ENCODE peak calls at places on chromosomes 11 and 22, in eight cellular contexts. D is aorta; K is IMR-90; H is stimulated activated CD8-positive, alpha-beta memory T cell treated with anti-CD3 and anti-CD28 coated beads, Interleukin-7, amount 100 ng/mL, for 24 hours; Z is AG20443; U is CD4-positive, CD25-positive, alpha-beta regulatory T cell; Q is stimulated activated CD4-positive, alpha-beta T cell treated with anti-CD3 and anti-CD28 coated beads, Interleukin-4, amount 100 ng/mL, for 48 hours; R is SK-N-SH. T is an unnamed sample.

GRCh38 chr22:20508815-20509271 is 1.4 kb downstream of the MED15 start:
- DNase-seq in K (no peak), Q (no peak), R (no peak), Z (no peak), H (no peak), U (no peak), D (no peak), T (peak; percentile 14)

GRCh38 chr11:856397-856796 is 13.7 kb downstream of the TSPAN4 start:
- DNase-seq in Q (no peak), Z (no peak), D (no peak), K (no peak), R (peak; percentile 79), H (no peak), U (no peak), T (no peak)

GRCh38 chr11:36407360-36407759 is 102.7 kb downstream of the TRAF6 start:
- DNase-seq in R (no peak), U (no peak), H (no peak), K (no peak), Q (no peak), D (no peak), Z (no peak), T (no peak)

GRCh38 chr11:36130401-36130800 is 158.8 kb downstream of the COMMD9 start:
- DNase-seq in Z (no peak), R (no peak), Q (no peak), U (no peak), K (peak; percentile 77), D (no peak), H (no peak), T (no peak)

GRCh38 chr11:35354644-35355043 is 64.7 kb downstream of the SLC1A2 start:
- DNase-seq in H (no peak), Z (peak; percentile 69), Q (no peak), D (no peak), R (no peak), U (no peak), K (peak; percentile 38), T (no peak)

GRCh38 chr11:107017433-107018227 is 646 bp downstream of the GUCY1A2 start:
- DNase-seq in K (no peak), H (no peak), Q (peak; percentile 10), Z (peak; percentile 67), U (no peak), R (peak; percentile 80), D (peak; percentile 62), T (peak; percentile 11)

GRCh38 chr11:114399490-114399889 is 821 bp downstream of the C11orf71 start:
- DNase-seq in U (no peak), Q (no peak), Z (no peak), D (no peak), R (peak; percentile 12), K (no peak), H (no peak), T (no peak)

GRCh38 chr22:42933783-42934144 is 76.7 kb upstream of the ARFGAP3 start:
- DNase-seq in Q (no peak), K (peak; percentile 97), R (no peak), H (no peak), D (no peak), U (no peak), Z (peak; percentile 84), T (no peak)

GRCh38 chr22:32059426-32059825 is 16.4 kb downstream of the SLC5A1 start:
- DNase-seq in R (no peak), H (no peak), U (no peak), D (no peak), Z (no peak), K (no peak), Q (no peak), T (no peak)

GRCh38 chr11:117839936-117840813 is 15.6 kb upstream of the FXYD2 start:
- DNase-seq in K (no peak), Z (no peak), U (no peak), Q (no peak), H (no peak), D (no peak), R (no peak), T (no peak)

GRCh38 chr11:8097926-8098325 is 16.9 kb downstream of the TUB start:
- DNase-seq in H (no peak), Z (no peak), K (no peak), R (no peak), Q (no peak), U (no peak), D (no peak), T (no peak)

GRCh38 chr11:1943977-1944376 is 3.2 kb upstream of the MRPL23 start:
- DNase-seq in H (no peak), D (peak; percentile 43), K (peak; percentile 5), U (no peak), Q (no peak), R (no peak), Z (peak; percentile 9), T (no peak)

GRCh38 chr22:28429711-28430110 is 249.9 kb downstream of the TTC28 start:
- DNase-seq in K (no peak), Z (peak; percentile 31), D (no peak), H (no peak), U (no peak), R (no peak), Q (no peak), T (no peak)

GRCh38 chr11:119236891-119237290 is 30.8 kb downstream of the CBL start:
- DNase-seq in U (no peak), K (peak; percentile 84), D (no peak), Q (no peak), R (no peak), H (no peak), Z (no peak), T (no peak)

GRCh38 chr11:103798029-103798428 is 238.4 kb upstream of the DDI1 start:
- DNase-seq in Q (no peak), Z (peak; percentile 76), D (no peak), R (no peak), K (peak; percentile 78), H (no peak), U (no peak), T (no peak)

GRCh38 chr11:65111537-65112225 is at the start of gene TM7SF2:
- DNase-seq in R (peak; percentile 98), H (peak; percentile 86), Z (peak; percentile 96), D (peak; percentile 97), U (peak; percentile 92), K (peak; percentile 86), Q (peak; percentile 93), T (peak; percentile 96)

GRCh38 chr22:27093422-27093821 is 436.0 kb downstream of the MIAT start:
- DNase-seq in R (no peak), Z (no peak), H (no peak), Q (no peak), K (no peak), U (no peak), D (no peak), T (no peak)

GRCh38 chr11:126880872-126881271 is 119.7 kb downstream of the KIRREL3 start:
- DNase-seq in H (no peak), U (no peak), R (no peak), K (no peak), Q (no peak), Z (no peak), D (no peak), T (no peak)

GRCh38 chr11:113977701-113978100 is 2.8 kb downstream of the HTR3A start:
- DNase-seq in R (no peak), Q (no peak), U (no peak), H (no peak), K (no peak), D (no peak), Z (no peak), T (no peak)

GRCh38 chr22:49699928-49700498 is 127.7 kb downstream of the BRD1 start:
- DNase-seq in K (no peak), Z (no peak), Q (no peak), U (no peak), D (no peak), H (no peak), R (no peak), T (no peak)

GRCh38 chr22:44575344-44576268 is 77.6 kb upstream of the RTL6 start:
- DNase-seq in Q (no peak), R (peak; percentile 64), H (no peak), D (no peak), K (no peak), U (no peak), Z (no peak), T (no peak)

GRCh38 chr11:8247312-8247711 is 16.4 kb downstream of the LMO1 start:
- DNase-seq in K (no peak), D (peak; percentile 43), Z (no peak), R (no peak), H (no peak), Q (peak; percentile 25), U (no peak), T (peak; percentile 35)

GRCh38 chr11:68328374-68329091 is 16.1 kb downstream of the LRP5 start:
- DNase-seq in Z (no peak), R (peak; percentile 87), K (no peak), Q (no peak), D (no peak), U (no peak), H (no peak), T (no peak)

T was measured in activated CD4-positive, alpha-beta memory T cell treated with anti-CD3 and anti-CD28 coated beads for 36 hours.